ENCODE peak calls at places on chromosomes 13 and 19, in five cellular contexts. One of them, this sample, is unnamed.

GRCh38 chr13:106466691-106467405 is 68.6 kb downstream of the EFNB2 start:
- DNase-seq in central memory CD4-positive, alpha-beta T cell: no peak
- DNase-seq in foreskin keratinocyte: no peak
- DNase-seq in SJSA1: peak; percentile 68
- DNase-seq in ACHN: no peak
- DNase-seq in this sample: no peak

GRCh38 chr13:43767351-43767901 is 19.3 kb downstream of the ENOX1 start:
- DNase-seq in ACHN: no peak
- DNase-seq in foreskin keratinocyte: no peak
- DNase-seq in SJSA1: no peak
- DNase-seq in central memory CD4-positive, alpha-beta T cell: no peak
- DNase-seq in this sample: no peak

GRCh38 chr19:46661735-46662592 is 982 bp upstream of the DACT3 start:
- DNase-seq in ACHN: peak; percentile 84
- DNase-seq in central memory CD4-positive, alpha-beta T cell: peak; percentile 77
- DNase-seq in SJSA1: peak; percentile 86
- DNase-seq in foreskin keratinocyte: peak; percentile 55
- DNase-seq in this sample: peak; percentile 83

GRCh38 chr19:2469102-2469914 is 6.6 kb upstream of the GADD45B start:
- DNase-seq in ACHN: peak; percentile 35
- DNase-seq in SJSA1: peak; percentile 87
- DNase-seq in central memory CD4-positive, alpha-beta T cell: no peak
- DNase-seq in foreskin keratinocyte: peak; percentile 81
- DNase-seq in this sample: no peak

GRCh38 chr13:110638253-110638652 is 22.9 kb downstream of the NAXD start:
- DNase-seq in central memory CD4-positive, alpha-beta T cell: no peak
- DNase-seq in foreskin keratinocyte: no peak
- DNase-seq in SJSA1: peak; percentile 79
- DNase-seq in ACHN: no peak
- DNase-seq in this sample: no peak

GRCh38 chr13:105616313-105617075 is 919.0 kb downstream of the EFNB2 start:
- DNase-seq in SJSA1: no peak
- DNase-seq in central memory CD4-positive, alpha-beta T cell: no peak
- DNase-seq in ACHN: no peak
- DNase-seq in foreskin keratinocyte: no peak
- DNase-seq in this sample: no peak

GRCh38 chr13:31538067-31539042 is 201.0 kb upstream of the RXFP2 start:
- DNase-seq in foreskin keratinocyte: peak; percentile 7
- DNase-seq in SJSA1: peak; percentile 54
- DNase-seq in central memory CD4-positive, alpha-beta T cell: no peak
- DNase-seq in ACHN: peak; percentile 23
- DNase-seq in this sample: no peak

GRCh38 chr13:43663474-43664090 is 123.2 kb downstream of the ENOX1 start:
- DNase-seq in ACHN: no peak
- DNase-seq in SJSA1: no peak
- DNase-seq in foreskin keratinocyte: no peak
- DNase-seq in central memory CD4-positive, alpha-beta T cell: no peak
- DNase-seq in this sample: no peak

GRCh38 chr19:49210108-49210900 is 52.7 kb downstream of the TRPM4 start:
- DNase-seq in ACHN: no peak
- DNase-seq in foreskin keratinocyte: no peak
- DNase-seq in SJSA1: no peak
- DNase-seq in central memory CD4-positive, alpha-beta T cell: peak; percentile 19
- DNase-seq in this sample: no peak

GRCh38 chr13:45895880-45896279 is 44.3 kb upstream of the SIAH3 start:
- DNase-seq in ACHN: no peak
- DNase-seq in central memory CD4-positive, alpha-beta T cell: no peak
- DNase-seq in foreskin keratinocyte: no peak
- DNase-seq in SJSA1: no peak
- DNase-seq in this sample: no peak

GRCh38 chr19:38263696-38264485 is 482 bp upstream of the SPINT2 start:
- DNase-seq in central memory CD4-positive, alpha-beta T cell: peak; percentile 79
- DNase-seq in SJSA1: no peak
- DNase-seq in foreskin keratinocyte: peak; percentile 74
- DNase-seq in ACHN: peak; percentile 51
- DNase-seq in this sample: peak; percentile 94

GRCh38 chr19:18291590-18292459 is 10.4 kb upstream of the JUND start:
- DNase-seq in SJSA1: peak; percentile 72
- DNase-seq in ACHN: peak; percentile 69
- DNase-seq in foreskin keratinocyte: peak; percentile 28
- DNase-seq in central memory CD4-positive, alpha-beta T cell: peak; percentile 76
- DNase-seq in this sample: peak; percentile 78

GRCh38 chr19:13098291-13099072 is 4.2 kb downstream of the LYL1 start:
- DNase-seq in central memory CD4-positive, alpha-beta T cell: peak; percentile 36
- DNase-seq in foreskin keratinocyte: no peak
- DNase-seq in ACHN: no peak
- DNase-seq in SJSA1: no peak
- DNase-seq in this sample: peak; percentile 64

GRCh38 chr19:1251503-1252220 is 3.3 kb downstream of the MIDN start:
- DNase-seq in SJSA1: no peak
- DNase-seq in ACHN: no peak
- DNase-seq in central memory CD4-positive, alpha-beta T cell: peak; percentile 71
- DNase-seq in foreskin keratinocyte: no peak
- DNase-seq in this sample: peak; percentile 42

GRCh38 chr19:33156354-33156753 is 24.4 kb downstream of the WDR88 start:
- DNase-seq in central memory CD4-positive, alpha-beta T cell: no peak
- DNase-seq in foreskin keratinocyte: no peak
- DNase-seq in ACHN: no peak
- DNase-seq in SJSA1: no peak
- DNase-seq in this sample: no peak

GRCh38 chr19:50046649-50047503 is 21.1 kb downstream of the ZNF473 start:
- DNase-seq in central memory CD4-positive, alpha-beta T cell: peak; percentile 46
- DNase-seq in SJSA1: no peak
- DNase-seq in ACHN: peak; percentile 22
- DNase-seq in foreskin keratinocyte: no peak
- DNase-seq in this sample: peak; percentile 43

GRCh38 chr19:8615813-8616596 is 5.5 kb upstream of the ADAMTS10 start:
- DNase-seq in central memory CD4-positive, alpha-beta T cell: peak; percentile 43
- DNase-seq in ACHN: peak; percentile 30
- DNase-seq in SJSA1: no peak
- DNase-seq in foreskin keratinocyte: no peak
- DNase-seq in this sample: no peak

GRCh38 chr13:109330941-109331340 is 455.4 kb downstream of the IRS2 start:
- DNase-seq in central memory CD4-positive, alpha-beta T cell: no peak
- DNase-seq in SJSA1: peak; percentile 59
- DNase-seq in foreskin keratinocyte: no peak
- DNase-seq in ACHN: no peak
- DNase-seq in this sample: no peak

GRCh38 chr13:106911602-106912001 is 343.7 kb upstream of the ARGLU1 start:
- DNase-seq in foreskin keratinocyte: no peak
- DNase-seq in ACHN: no peak
- DNase-seq in central memory CD4-positive, alpha-beta T cell: no peak
- DNase-seq in SJSA1: no peak
- DNase-seq in this sample: no peak

GRCh38 chr13:35512271-35512920 is 35.9 kb upstream of the MAB21L1 start:
- DNase-seq in central memory CD4-positive, alpha-beta T cell: no peak
- DNase-seq in SJSA1: no peak
- DNase-seq in foreskin keratinocyte: peak; percentile 36
- DNase-seq in ACHN: peak; percentile 55
- DNase-seq in this sample: no peak

GRCh38 chr19:46812898-46813569 is 24.6 kb upstream of the SLC1A5 start:
- DNase-seq in ACHN: no peak
- DNase-seq in foreskin keratinocyte: no peak
- DNase-seq in SJSA1: no peak
- DNase-seq in central memory CD4-positive, alpha-beta T cell: no peak
- DNase-seq in this sample: peak; percentile 17

GRCh38 chr19:52307275-52307674 is 10.3 kb downstream of the ZNF480 start:
- DNase-seq in SJSA1: no peak
- DNase-seq in ACHN: peak; percentile 5
- DNase-seq in central memory CD4-positive, alpha-beta T cell: no peak
- DNase-seq in foreskin keratinocyte: no peak
- DNase-seq in this sample: no peak

This sample was measured in prostate gland.